ENCODE peak calls at places on chromosomes 3 and 15, in four cellular contexts. I, P, A and Z are unnamed samples.

GRCh38 chr3:9496893-9497292 is 56.7 kb downstream of the LHFPL4 start:
- DNase-seq in I (no peak), P (no peak), A (no peak), Z (no peak)

GRCh38 chr3:133896002-133896761 is 500 bp upstream of the RAB6B start:
- DNase-seq in I (no peak), P (peak; percentile 7), A (no peak), Z (no peak)

GRCh38 chr3:109806929-109807328 is 469.6 kb upstream of the DPPA4 start:
- DNase-seq in I (peak; percentile 88), P (peak; percentile 92), A (no peak), Z (peak; percentile 14)

GRCh38 chr15:100601628-100602063 is 338 bp downstream of the LINS1 start:
- DNase-seq in I (no peak), P (no peak), A (no peak), Z (no peak)

GRCh38 chr3:182414586-182414985 is 378.7 kb upstream of the ATP11B start:
- DNase-seq in I (no peak), P (no peak), A (no peak), Z (no peak)

GRCh38 chr3:32398531-32398930 is 6.9 kb downstream of the CMTM7 start:
- DNase-seq in I (no peak), P (no peak), A (no peak), Z (no peak)

GRCh38 chr3:4712109-4712508 is 219.0 kb downstream of the ITPR1 start:
- DNase-seq in I (peak; percentile 21), P (peak; percentile 55), A (no peak), Z (no peak)

GRCh38 chr3:49906004-49906860 is 2.6 kb upstream of the MST1R start:
- DNase-seq in I (peak; percentile 55), P (peak; percentile 49), A (peak; percentile 38), Z (no peak)

GRCh38 chr3:21174461-21174860 is 576.5 kb downstream of the ZNF385D start:
- DNase-seq in I (no peak), P (peak; percentile 48), A (no peak), Z (no peak)

GRCh38 chr15:85414495-85414894 is 34.1 kb downstream of the AKAP13 start:
- DNase-seq in I (no peak), P (peak; percentile 61), A (peak; percentile 49), Z (no peak)

GRCh38 chr3:114863848-114864247 is 283.2 kb downstream of the ZBTB20 start:
- DNase-seq in I (no peak), P (no peak), A (peak; percentile 15), Z (no peak)

GRCh38 chr3:121477589-121477988 is 68.2 kb downstream of the POLQ start:
- DNase-seq in I (no peak), P (peak; percentile 63), A (no peak), Z (peak; percentile 78)

GRCh38 chr3:33884701-33885100 is 86.3 kb downstream of the PDCD6IP start:
- DNase-seq in I (no peak), P (no peak), A (no peak), Z (no peak)

GRCh38 chr3:36494461-36495109 is 114.3 kb downstream of the STAC start:
- DNase-seq in I (no peak), P (peak; percentile 63), A (no peak), Z (peak; percentile 76)

GRCh38 chr3:193168911-193169310 is 72.1 kb upstream of the PLAAT1 start:
- DNase-seq in I (no peak), P (no peak), A (no peak), Z (no peak)

GRCh38 chr15:28153492-28154119 is 54.5 kb upstream of the OCA2 start:
- DNase-seq in I (no peak), P (no peak), A (no peak), Z (no peak)

GRCh38 chr15:25719101-25719985 is 143.8 kb downstream of the ATP10A start:
- DNase-seq in I (no peak), P (no peak), A (no peak), Z (no peak)